ENCODE peak calls at places on chromosomes 3 and 15, in five cellular contexts. V is posterior vena cava; S is activated CD8-positive, alpha-beta memory T cell treated with anti-CD3 and anti-CD28 coated beads for 4 hours; L is AG08395; C is stimulated activated CD8-positive, alpha-beta memory T cell treated with anti-CD3 and anti-CD28 coated beads, Interleukin-15, amount 100 ng/mL, for 1 hour. P is an unnamed sample.

GRCh38 chr3:35727179-35727578 is 87.9 kb downstream of the ARPP21 start:
- DNase-seq in S (no peak), L (no peak), C (no peak), V (no peak), P (no peak)

GRCh38 chr3:189588818-189589569 is 42.2 kb upstream of the TP63 start:
- DNase-seq in V (no peak), C (no peak), L (no peak), S (no peak), P (no peak)

GRCh38 chr3:20406621-20407020 is 220.6 kb upstream of the SGO1 start:
- DNase-seq in S (no peak), C (no peak), V (no peak), L (no peak), P (no peak)

GRCh38 chr15:68354923-68355322 is 77.0 kb downstream of the ITGA11 start:
- DNase-seq in L (peak; percentile 80), C (no peak), V (no peak), S (no peak), P (no peak)

GRCh38 chr15:81331600-81331999 is 7.7 kb upstream of the STARD5 start:
- DNase-seq in C (no peak), L (no peak), S (no peak), V (no peak), P (no peak)

GRCh38 chr3:120555661-120556509 is 40.3 kb upstream of the NDUFB4 start:
- DNase-seq in V (no peak), S (no peak), C (no peak), L (no peak), P (no peak)

GRCh38 chr15:61411941-61412510 is 182.9 kb upstream of the RORA start:
- DNase-seq in S (no peak), C (no peak), L (no peak), V (no peak), P (no peak)

GRCh38 chr3:16897254-16897926 is 12.6 kb downstream of the PLCL2 start:
- DNase-seq in L (peak; percentile 24), S (no peak), C (no peak), V (no peak), P (peak; percentile 83)